ENCODE peak calls at places on chromosomes 11 and 22, in nine cellular contexts. F, Y, A, X, B, Z, J, T and S are unnamed samples.

GRCh38 chr11:15967166-15967565 is 389.2 kb downstream of the SOX6 start:
- DNase-seq in A (no peak), F (peak), T (peak), X (no peak), Y (no peak), Z (peak), B (no peak), J (peak), S (no peak)

GRCh38 chr11:100753144-100753543 is 66.1 kb downstream of the ARHGAP42 start:
- DNase-seq in T (peak), F (no peak), X (no peak), B (no peak), Y (no peak), A (peak), J (peak), Z (no peak), S (no peak)

GRCh38 chr11:128497057-128497957 is 90.1 kb downstream of the ETS1 start:
- DNase-seq in Y (peak), Z (peak), A (no peak), T (peak), J (peak), F (peak), B (peak), X (no peak), S (peak)

GRCh38 chr11:59216654-59217640 is 4.2 kb upstream of the MPEG1 start:
- DNase-seq in B (peak), F (peak), T (peak), Z (no peak), A (no peak), J (peak), X (no peak), Y (no peak), S (peak)

GRCh38 chr11:1872267-1872985 is 19.3 kb downstream of the PRR33 start:
- DNase-seq in A (no peak), Z (no peak), Y (no peak), J (no peak), F (no peak), T (no peak), B (no peak), X (peak), S (no peak)

GRCh38 chr11:103898065-103898464 is 138.4 kb upstream of the DDI1 start:
- DNase-seq in X (no peak), T (no peak), Y (no peak), A (no peak), B (no peak), F (no peak), Z (no peak), J (peak), S (no peak)

GRCh38 chr11:112042961-112043304 is 17.7 kb downstream of the DLAT start:
- DNase-seq in T (no peak), F (no peak), J (no peak), Z (no peak), A (no peak), B (no peak), Y (no peak), X (no peak), S (no peak)

GRCh38 chr22:47076758-47077157 is 314.3 kb downstream of the TBC1D22A start:
- DNase-seq in Z (no peak), J (no peak), A (no peak), B (no peak), X (no peak), T (no peak), Y (no peak), F (no peak), S (no peak)

GRCh38 chr11:47731466-47731865 is 16.3 kb upstream of the AGBL2 start:
- DNase-seq in J (no peak), X (no peak), Z (no peak), T (no peak), B (no peak), F (no peak), Y (no peak), A (peak), S (no peak)

GRCh38 chr11:11472096-11472495 is 119.0 kb upstream of the CSNK2A3 start:
- DNase-seq in F (no peak), Y (no peak), B (no peak), Z (no peak), J (no peak), X (no peak), A (no peak), T (no peak), S (no peak)

GRCh38 chr11:30917859-30918478 is 331.8 kb upstream of the MPPED2 start:
- DNase-seq in Y (peak), Z (peak), T (peak), F (peak), J (peak), X (no peak), B (peak), A (peak), S (peak)

GRCh38 chr11:4038973-4039372 is 55.6 kb upstream of the RRM1 start:
- DNase-seq in Z (peak), J (peak), F (peak), B (peak), X (no peak), Y (no peak), T (peak), A (no peak), S (no peak)

GRCh38 chr11:87299041-87299481 is 261.3 kb downstream of the TMEM135 start:
- DNase-seq in T (peak), F (peak), J (peak), X (no peak), A (no peak), B (no peak), Y (no peak), Z (no peak), S (no peak)

GRCh38 chr22:36546092-36546804 is 17.3 kb upstream of the EIF3D start:
- DNase-seq in Z (peak), T (peak), J (no peak), A (peak), F (peak), B (peak), X (no peak), Y (peak), S (peak)

GRCh38 chr22:19086417-19086816 is 35.8 kb downstream of the DGCR2 start:
- DNase-seq in A (no peak), B (no peak), F (no peak), Z (no peak), T (no peak), Y (no peak), X (no peak), J (no peak), S (no peak)

GRCh38 chr11:130403967-130404366 is 24.4 kb downstream of the ADAMTS8 start:
- DNase-seq in B (no peak), Z (no peak), A (no peak), Y (no peak), T (no peak), X (no peak), J (no peak), F (no peak), S (no peak)

GRCh38 chr11:47257518-47258316 is at the start of gene NR1H3:
- DNase-seq in Z (peak), B (peak), Y (peak), A (peak), J (peak), T (peak), F (peak), X (peak), S (peak)

GRCh38 chr11:83645561-83645960 is 359.4 kb upstream of the CCDC90B start:
- DNase-seq in J (no peak), B (no peak), Z (no peak), T (no peak), Y (no peak), X (no peak), F (no peak), A (no peak), S (no peak)

GRCh38 chr11:5153574-5154431 is 754 bp downstream of the OR52A1 start:
- DNase-seq in Z (no peak), X (no peak), Y (no peak), A (no peak), B (no peak), J (no peak), F (no peak), T (no peak), S (no peak)

GRCh38 chr11:68840661-68841653 is 759 bp downstream of the CPT1A start:
- DNase-seq in F (peak), A (peak), X (peak), Y (peak), Z (peak), B (peak), T (peak), J (no peak), S (peak)

GRCh38 chr11:85170184-85170583 is 457.0 kb downstream of the DLG2 start:
- DNase-seq in T (peak), B (no peak), Z (peak), J (peak), F (peak), Y (no peak), X (no peak), A (no peak), S (peak)

GRCh38 chr11:89626366-89626765 is 83.7 kb upstream of the TRIM77 start:
- DNase-seq in X (no peak), T (no peak), Y (no peak), Z (no peak), J (no peak), A (no peak), F (no peak), B (no peak), S (no peak)

GRCh38 chr11:89625171-89625570 is 84.9 kb upstream of the TRIM77 start:
- DNase-seq in B (no peak), Z (no peak), A (no peak), X (no peak), Y (no peak), F (no peak), T (peak), J (no peak), S (no peak)
- TF ChIP-seq CTCF in B (no peak), Z (peak), A (peak), X (no peak), Y (peak), F (no peak), T (peak), J (no peak), S (no peak)

GRCh38 chr11:67630230-67630942 is 649 bp upstream of the NUDT8 start:
- DNase-seq in Z (peak), B (peak), X (peak), F (peak), J (peak), T (peak), A (peak), Y (peak), S (peak)

GRCh38 chr11:67629386-67630229 is at the start of gene NUDT8:
- DNase-seq in Z (peak), X (peak), J (peak), B (peak), Y (peak), F (peak), T (peak), A (peak), S (peak)

GRCh38 chr11:67627394-67627787 is 2.3 kb downstream of the NUDT8 start:
- DNase-seq in Y (no peak), A (no peak), X (peak), F (no peak), Z (no peak), T (no peak), J (no peak), B (no peak), S (no peak)

GRCh38 chr11:67627788-67628624 is 1.7 kb downstream of the NUDT8 start:
- DNase-seq in B (no peak), Z (no peak), J (no peak), T (no peak), F (no peak), X (peak), A (no peak), Y (no peak), S (no peak)

DNA sequence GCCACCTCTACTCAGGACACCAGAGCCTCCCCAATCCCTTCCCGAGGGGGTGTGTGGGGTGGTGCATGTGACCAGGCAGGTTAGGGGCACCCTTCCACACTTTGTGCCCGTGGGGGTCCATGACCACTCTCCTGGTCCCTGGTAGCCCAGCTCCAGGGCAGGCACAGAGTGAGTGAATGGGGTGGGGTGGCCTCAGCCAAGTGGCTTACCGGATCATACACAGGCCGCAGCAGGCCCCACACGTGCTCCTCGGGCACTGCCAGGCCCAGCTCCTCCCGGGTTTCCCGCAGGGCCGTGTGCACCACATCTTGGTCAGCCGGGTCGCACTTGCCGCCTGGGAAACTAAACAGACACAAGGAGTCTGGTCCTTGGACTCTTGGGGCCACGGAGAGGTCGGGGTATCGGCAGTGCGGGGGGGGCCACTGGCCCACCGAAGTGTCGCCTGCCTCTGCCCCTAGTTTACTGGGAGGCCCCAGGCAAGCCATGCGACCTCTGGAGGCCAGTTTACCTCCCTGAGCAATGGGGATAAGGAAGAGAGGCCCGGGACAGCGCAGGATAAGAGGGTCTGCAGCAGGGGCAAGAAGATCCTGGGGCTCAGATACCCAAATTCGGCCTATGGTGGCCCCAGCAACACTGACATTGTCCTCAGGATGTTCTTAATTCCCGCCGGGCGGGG is 889 bp downstream of the NUDT8 start:
- DNase-seq in F (no peak), X (peak), A (no peak), J (no peak), Z (no peak), B (no peak), Y (no peak), T (no peak), S (no peak)
- H3K4me3 ChIP-seq in F (peak), X (peak), A (peak), J (no peak), Z (no peak), B (peak), Y (peak), T (peak), S (no peak)

GRCh38 chr11:60482361-60482760 is 10.2 kb upstream of the MS4A12 start:
- DNase-seq in A (no peak), F (no peak), B (no peak), X (no peak), T (no peak), J (no peak), Z (no peak), Y (no peak), S (no peak)

GRCh38 chr11:60485987-60486386 is 6.6 kb upstream of the MS4A12 start:
- DNase-seq in Y (peak), X (no peak), B (no peak), F (peak), A (peak), J (no peak), T (peak), Z (no peak), S (no peak)
- TF ChIP-seq CTCF in Y (peak), X (no peak), B (no peak), F (no peak), A (peak), J (no peak), T (peak), Z (no peak), S (no peak)

GRCh38 chr11:117815262-117815803 is 9.2 kb downstream of the FXYD2 start:
- DNase-seq in F (no peak), Y (no peak), X (peak), A (no peak), J (no peak), B (no peak), Z (no peak), T (no peak), S (no peak)
- H3K4me3 ChIP-seq in F (no peak), Y (no peak), X (no peak), A (no peak), J (no peak), B (no peak), Z (no peak), T (no peak), S (no peak)

DNA sequence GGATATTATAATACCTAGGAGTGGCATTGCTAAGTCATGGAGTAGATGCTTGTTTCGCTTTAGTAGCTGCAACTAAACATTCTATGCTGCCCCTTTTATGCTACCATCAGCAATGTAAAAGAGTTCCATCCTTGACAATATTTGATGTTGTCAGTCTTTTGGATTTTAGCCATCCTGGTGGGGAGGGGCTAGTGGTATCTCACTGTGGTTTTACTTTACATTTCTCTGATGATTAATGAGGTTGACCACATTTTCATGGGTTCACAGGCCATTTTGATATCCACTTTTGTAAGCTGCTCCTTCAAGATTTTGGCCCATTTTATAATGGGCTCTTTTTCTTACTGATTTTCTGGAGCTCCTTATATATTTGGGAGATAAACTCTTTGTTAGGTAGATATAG is 16.4 kb upstream of the APOBEC3A start:
- DNase-seq in Y (no peak), F (no peak), A (no peak), X (no peak), T (peak), Z (no peak), J (no peak), B (no peak), S (no peak)
- TF ChIP-seq CTCF in Y (no peak), F (no peak), A (no peak), X (no peak), T (no peak), Z (no peak), J (no peak), B (no peak), S (no peak)

DNA sequence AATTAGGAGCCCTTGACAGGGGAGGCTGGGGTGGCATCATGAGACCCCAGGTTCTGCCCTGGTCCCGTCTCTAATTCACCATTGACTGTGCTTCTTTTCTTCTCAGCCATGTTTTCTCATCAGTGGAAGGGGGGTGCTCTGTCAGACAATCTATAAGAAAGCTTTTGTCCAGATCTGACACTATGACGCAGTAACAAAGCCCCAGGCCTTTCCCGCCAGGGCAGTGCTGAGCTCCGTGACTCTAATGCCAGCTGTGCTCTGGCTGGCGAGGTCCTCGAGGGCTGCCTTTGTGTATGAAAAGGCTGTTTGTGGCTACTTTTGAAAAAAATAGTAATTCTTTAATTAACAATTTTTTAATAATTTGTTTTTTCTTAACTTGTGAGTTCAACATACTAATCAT is 3.2 kb downstream of the CD6 start:
- DNase-seq in B (no peak), Y (peak), Z (no peak), J (no peak), T (no peak), F (no peak), A (no peak), X (no peak), S (no peak)
- H3K4me3 ChIP-seq in B (no peak), Y (no peak), Z (no peak), J (no peak), T (no peak), F (no peak), A (no peak), X (peak), S (no peak)

DNA sequence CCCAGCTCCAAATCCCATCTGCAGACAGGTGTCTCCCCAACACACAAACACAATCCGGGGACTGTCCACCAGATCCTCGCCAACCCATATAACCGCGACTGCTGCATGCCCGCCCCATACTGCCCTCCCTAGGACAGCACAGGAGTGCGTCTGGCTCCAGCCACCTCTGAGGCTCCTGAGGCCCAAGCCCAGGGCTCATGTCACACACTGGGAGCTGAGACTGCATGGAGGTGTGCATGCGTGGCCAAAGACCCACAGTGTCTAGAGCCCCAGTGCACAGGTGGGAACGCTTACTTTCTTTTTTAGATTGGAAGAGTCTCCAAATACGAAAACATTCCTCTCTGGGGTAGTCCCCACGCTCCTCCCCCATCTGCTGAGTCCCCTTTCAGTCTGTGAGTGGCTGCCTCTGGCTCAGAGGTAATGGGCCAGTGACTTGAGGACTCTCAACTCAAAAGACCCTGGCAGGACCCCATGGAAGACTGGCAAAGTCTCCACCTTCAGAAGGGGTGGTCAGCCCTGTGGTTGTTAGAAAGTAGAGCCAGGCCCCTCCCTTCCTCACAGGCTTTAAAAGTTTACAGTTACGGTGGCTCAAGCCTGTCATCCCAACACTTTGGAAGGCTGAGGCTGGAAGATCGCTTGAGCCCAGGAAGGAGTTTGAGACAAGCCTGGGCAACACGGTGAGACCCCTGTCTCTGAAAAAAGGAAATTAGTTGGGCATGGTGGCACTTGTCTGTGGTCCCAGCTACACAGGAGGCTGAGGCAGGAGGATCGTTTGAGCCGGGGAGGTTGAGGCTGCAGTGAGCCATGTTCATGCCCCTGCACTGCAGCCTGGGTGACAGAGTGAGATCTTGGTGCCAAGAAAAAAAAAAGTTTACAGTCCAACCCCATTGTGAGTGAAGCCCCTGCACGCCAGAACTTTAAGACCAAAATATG is 2.3 kb downstream of the CBX7 start:
- DNase-seq in T (no peak), J (no peak), A (peak), X (no peak), Y (no peak), B (no peak), F (no peak), Z (no peak), S (no peak)
- TF ChIP-seq CTCF in T (no peak), J (no peak), A (peak), X (no peak), Y (no peak), B (no peak), F (no peak), Z (no peak), S (no peak)